ENCODE peak calls at places on chromosomes 1 and 21, in eight cellular contexts. H, P, N, A, R, Y, M and U are unnamed samples.

GRCh38 chr1:15341634-15342375 is 67.9 kb upstream of the EFHD2 start:
- DNase-seq in P (no peak), H (no peak), M (peak; percentile 79), N (no peak), Y (no peak), R (no peak), A (no peak), U (no peak)

GRCh38 chr1:230167419-230167852 is 100.4 kb downstream of the GALNT2 start:
- DNase-seq in Y (no peak), H (no peak), A (no peak), R (no peak), M (peak; percentile 16), N (peak; percentile 72), P (peak; percentile 87), U (no peak)

GRCh38 chr1:77978293-77978968 is 441 bp downstream of the FUBP1 start:
- DNase-seq in Y (peak; percentile 68), N (no peak), A (peak; percentile 68), M (peak; percentile 82), P (peak; percentile 95), H (no peak), R (no peak), U (peak; percentile 81)

GRCh38 chr1:219088778-219089557 is 84.7 kb upstream of the LYPLAL1 start:
- DNase-seq in A (peak; percentile 81), R (peak; percentile 85), N (no peak), M (no peak), H (no peak), P (peak; percentile 71), Y (peak; percentile 43), U (peak; percentile 69)

GRCh38 chr1:76607712-76608111 is 259.6 kb upstream of the ST6GALNAC5 start:
- DNase-seq in Y (no peak), P (peak; percentile 31), H (no peak), M (no peak), R (no peak), A (no peak), N (no peak), U (no peak)

GRCh38 chr1:207015791-207016190 is 16.8 kb downstream of the C1orf116 start:
- DNase-seq in N (no peak), H (no peak), A (no peak), M (no peak), P (no peak), Y (no peak), R (no peak), U (no peak)

GRCh38 chr1:229896306-229896705 is 170.7 kb upstream of the GALNT2 start:
- DNase-seq in A (no peak), M (no peak), P (no peak), Y (no peak), R (no peak), H (no peak), N (no peak), U (no peak)

GRCh38 chr21:34191876-34192275 is 118.5 kb downstream of the MRPS6 start:
- DNase-seq in Y (no peak), R (no peak), M (no peak), H (no peak), P (no peak), A (no peak), N (no peak), U (no peak)

GRCh38 chr1:192557841-192558595 is 17.6 kb upstream of the RGS1 start:
- DNase-seq in Y (no peak), A (no peak), N (no peak), R (no peak), H (no peak), P (no peak), M (no peak), U (no peak)

GRCh38 chr1:111232134-111232533 is 4.6 kb downstream of the CHI3L2 start:
- DNase-seq in A (no peak), P (no peak), M (no peak), H (no peak), N (no peak), Y (no peak), R (no peak), U (no peak)

GRCh38 chr21:37944492-37944891 is 28.2 kb upstream of the KCNJ6 start:
- DNase-seq in M (no peak), P (peak; percentile 9), N (no peak), H (no peak), Y (no peak), R (no peak), A (no peak), U (no peak)

GRCh38 chr1:230792691-230793462 is 45.7 kb downstream of the CAPN9 start:
- DNase-seq in P (peak; percentile 13), A (no peak), N (no peak), R (no peak), M (no peak), H (no peak), Y (no peak), U (no peak)

GRCh38 chr1:92408825-92409224 is 77.9 kb downstream of the GFI1 start:
- DNase-seq in P (no peak), N (no peak), M (no peak), Y (no peak), H (no peak), R (no peak), A (no peak), U (no peak)

GRCh38 chr1:11245904-11246726 is 16.2 kb downstream of the MTOR start:
- DNase-seq in M (no peak), N (no peak), Y (no peak), H (no peak), R (no peak), A (no peak), P (no peak), U (no peak)

GRCh38 chr1:168469690-168470089 is 74.1 kb downstream of the XCL2 start:
- DNase-seq in Y (peak; percentile 84), R (peak; percentile 78), N (peak; percentile 90), H (no peak), A (peak; percentile 85), P (peak; percentile 41), M (peak; percentile 57), U (peak; percentile 88)

GRCh38 chr1:64961923-64962322 is 4.4 kb downstream of the JAK1 start:
- DNase-seq in Y (no peak), R (no peak), N (no peak), H (no peak), M (no peak), P (no peak), A (no peak), U (no peak)

GRCh38 chr1:203663820-203664219 is 37.2 kb downstream of the ATP2B4 start:
- DNase-seq in R (no peak), A (no peak), P (no peak), Y (no peak), M (no peak), H (no peak), N (no peak), U (no peak)

GRCh38 chr1:193727850-193728249 is 541.4 kb upstream of the B3GALT2 start:
- DNase-seq in M (no peak), H (no peak), A (no peak), N (no peak), R (no peak), Y (no peak), P (peak; percentile 2), U (no peak)

GRCh38 chr1:178652506-178652905 is 72.5 kb upstream of the RALGPS2 start:
- DNase-seq in M (no peak), A (no peak), Y (no peak), R (no peak), H (no peak), P (no peak), N (no peak), U (no peak)

GRCh38 chr1:232542633-232543032 is 87.3 kb downstream of the SIPA1L2 start:
- DNase-seq in A (no peak), H (no peak), R (no peak), Y (no peak), M (no peak), N (no peak), P (peak; percentile 56), U (no peak)

GRCh38 chr1:105138445-105138821 is 1388.7 kb downstream of the AMY1C start:
- DNase-seq in M (no peak), R (no peak), A (no peak), P (no peak), N (no peak), H (no peak), Y (peak; percentile 31), U (no peak)

GRCh38 chr1:80909175-80909784 is 891.5 kb upstream of the ADGRL2 start:
- DNase-seq in H (no peak), A (no peak), M (no peak), N (no peak), P (no peak), R (no peak), Y (no peak), U (no peak)

GRCh38 chr1:16082283-16083038 is 9.0 kb upstream of the FAM131C start:
- DNase-seq in H (peak; percentile 86), A (peak; percentile 71), N (no peak), P (peak; percentile 81), Y (peak; percentile 64), M (peak; percentile 54), R (peak; percentile 87), U (no peak)

GRCh38 chr1:152912471-152912870 is 4.1 kb downstream of the IVL start:
- DNase-seq in R (no peak), A (no peak), N (no peak), P (no peak), Y (no peak), H (no peak), M (no peak), U (no peak)

GRCh38 chr1:8343464-8344001 is 25.6 kb downstream of the SLC45A1 start:
- DNase-seq in Y (peak; percentile 78), M (peak; percentile 99), H (no peak), P (no peak), N (peak; percentile 92), A (peak; percentile 92), R (peak; percentile 74), U (peak; percentile 88)

DNA sequence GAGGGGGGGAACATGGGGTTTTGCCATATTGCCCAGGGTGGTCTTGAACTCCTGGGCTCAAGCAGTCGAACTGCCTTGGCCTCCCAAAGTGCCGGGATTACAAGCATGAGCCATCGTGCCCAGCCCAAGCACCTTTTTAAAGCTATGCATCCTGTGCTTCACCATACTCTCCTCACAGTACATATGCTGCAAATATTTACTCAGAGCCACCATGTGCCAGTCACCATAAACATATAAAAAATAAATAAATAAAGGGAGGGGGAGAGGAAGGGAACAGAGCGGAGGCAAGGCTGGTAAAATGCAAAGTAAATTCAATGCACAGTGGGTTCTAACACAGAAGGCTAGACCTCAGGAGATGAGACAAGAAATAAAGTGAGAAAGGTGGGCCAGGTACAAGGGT is 64.7 kb downstream of the CAPZB start:
- DNase-seq in A (no peak), H (no peak), Y (no peak), M (no peak), P (no peak), N (no peak), R (no peak), U (no peak)
- H3K4me1 ChIP-seq in A (peaks cover 10% of the 10 kb centered on the region), H (no peaks in the 10 kb centered on the region), Y (peaks cover 81% of the 10 kb centered on the region), M (peaks cover under 1% of the 10 kb centered on the region), P (no peaks in the 10 kb centered on the region), N (peaks cover 83% of the 10 kb centered on the region), R (peaks cover 100% of the 10 kb centered on the region), U (no peaks in the 10 kb centered on the region)

GRCh38 chr1:236888126-236888525 is 93.0 kb downstream of the MTR start:
- DNase-seq in M (no peak), N (no peak), P (no peak), A (no peak), H (no peak), R (no peak), Y (peak; percentile 33), U (no peak)
- H3K4me3 ChIP-seq in M (no peak overlapping the region), N (no peak overlapping the region), P (no peak overlapping the region), A (no peak overlapping the region), H (no peak overlapping the region), R (no peak overlapping the region), Y (no peak overlapping the region), U (no peak overlapping the region)

GRCh38 chr1:114079596-114080190 is 74.0 kb downstream of the SYT6 start:
- DNase-seq in N (no peak), M (no peak), R (no peak), Y (no peak), H (no peak), A (no peak), P (no peak), U (no peak)
- H3K4me1 ChIP-seq in N (peaks cover 8% of the 10 kb centered on the region), M (no peaks in the 10 kb centered on the region), R (peaks cover 8% of the 10 kb centered on the region), Y (peaks cover 18% of the 10 kb centered on the region), H (no peaks in the 10 kb centered on the region), A (no peaks in the 10 kb centered on the region), P (peaks cover 18% of the 10 kb centered on the region), U (peaks cover 20% of the 10 kb centered on the region)

GRCh38 chr1:155967410-155968400 is 10.6 kb downstream of the ARHGEF2 start:
- DNase-seq in A (no peak), Y (peak; percentile 73), H (no peak), M (no peak), N (no peak), R (peak; percentile 79), P (peak; percentile 56), U (peak; percentile 78)
- H3K4me3 ChIP-seq in A (no peak overlapping the region), Y (peak overlapping the region; percentile 18), H (no peak overlapping the region), M (no peak overlapping the region), N (no peak overlapping the region), R (no peak overlapping the region), P (no peak overlapping the region), U (no peak overlapping the region)